ENCODE peak calls at places on chromosomes 5 and 9, in four cellular contexts. K is mammary epithelial cell, R is IMR-90, A is PC-9. W is an unnamed sample.

GRCh38 chr5:90547072-90547536 is 11.5 kb upstream of the ADGRV1 start:
- DNase-seq in K (no peak), R (no peak), A (no peak), W (no peak)

GRCh38 chr5:95390812-95391492 is at the start of gene FAM81B:
- DNase-seq in K (no peak), R (peak; percentile 5), A (no peak), W (no peak)

GRCh38 chr9:133027134-133027533 is 3.7 kb upstream of the GTF3C5 start:
- DNase-seq in K (no peak), R (no peak), A (no peak), W (no peak)

GRCh38 chr9:108761530-108762347 is 94.0 kb downstream of the ACTL7B start:
- DNase-seq in K (peak; percentile 31), R (peak; percentile 51), A (peak; percentile 56), W (peak; percentile 66)

GRCh38 chr9:36134761-36135505 is 1.6 kb upstream of the GLIPR2 start:
- DNase-seq in K (no peak), R (no peak), A (no peak), W (no peak)

GRCh38 chr9:137011907-137012675 is 15.7 kb upstream of the CLIC3 start:
- DNase-seq in K (no peak), R (no peak), A (no peak), W (no peak)

GRCh38 chr9:120711841-120712538 is 2.3 kb downstream of the MEGF9 start:
- DNase-seq in K (peak; percentile 46), R (no peak), A (no peak), W (no peak)

GRCh38 chr9:21761309-21761901 is 41.0 kb upstream of the MTAP start:
- DNase-seq in K (no peak), R (no peak), A (no peak), W (peak; percentile 6)

GRCh38 chr5:60722416-60722815 is 22.4 kb upstream of the DEPDC1B start:
- DNase-seq in K (no peak), R (no peak), A (no peak), W (no peak)

GRCh38 chr5:60718186-60718892 is 18.4 kb upstream of the DEPDC1B start:
- DNase-seq in K (peak; percentile 76), R (no peak), A (no peak), W (no peak)

GRCh38 chr5:60724126-60724525 is 24.2 kb upstream of the DEPDC1B start:
- DNase-seq in K (no peak), R (no peak), A (no peak), W (no peak)

GRCh38 chr5:60719329-60719728 is 19.4 kb upstream of the DEPDC1B start:
- DNase-seq in K (no peak), R (no peak), A (no peak), W (no peak)
- TF ChIP-seq CTCF in K (no peak), R (no peak), A (no peak), W (no peak)

GRCh38 chr5:78899922-78900362 is 85.2 kb downstream of the ARSB start:
- DNase-seq in K (peak; percentile 44), R (peak; percentile 67), A (peak; percentile 15), W (peak; percentile 40)
- TF ChIP-seq CTCF in K (peak; percentile 79), R (peak; percentile 85), A (peak; percentile 83), W (peak; percentile 46)

GRCh38 chr5:1121101-1121500 is 9.2 kb upstream of the SLC12A7 start:
- DNase-seq in K (no peak), R (no peak), A (no peak), W (no peak)
- TF ChIP-seq CTCF in K (no peak), R (no peak), A (no peak), W (no peak)

DNA sequence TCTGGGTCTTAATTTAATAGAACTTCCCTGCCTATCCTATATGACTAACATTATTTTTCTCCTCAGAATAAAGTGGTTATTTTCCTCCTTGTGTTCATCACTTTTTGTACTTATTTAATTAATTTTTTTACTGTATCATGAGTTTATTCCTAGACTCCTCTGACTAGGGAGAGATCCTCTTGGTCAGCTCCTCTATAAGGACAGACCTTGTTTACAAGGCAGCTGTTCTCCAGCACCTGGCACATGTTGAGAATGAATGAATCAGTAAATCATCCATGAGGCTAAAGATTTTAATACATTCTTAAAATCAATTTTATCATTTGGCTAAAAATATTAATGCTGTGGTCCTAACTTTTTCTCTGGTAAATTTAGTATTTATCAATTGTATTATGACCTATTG is 139.8 kb downstream of the NUDT12 start:
- DNase-seq in K (no peak), R (no peak), A (no peak), W (no peak)
- TF ChIP-seq CTCF in K (no peak), R (no peak), A (no peak), W (no peak)

GRCh38 chr5:157518963-157519362 is 56.6 kb downstream of the ADAM19 start:
- DNase-seq in K (no peak), R (no peak), A (no peak), W (peak; percentile 63)

GRCh38 chr5:157523976-157524375 is 51.6 kb downstream of the ADAM19 start:
- DNase-seq in K (no peak), R (no peak), A (no peak), W (no peak)

GRCh38 chr5:157519579-157520253 is 55.9 kb downstream of the ADAM19 start:
- DNase-seq in K (no peak), R (no peak), A (no peak), W (peak; percentile 77)

GRCh38 chr5:157521704-157522029 is 53.9 kb downstream of the ADAM19 start:
- DNase-seq in K (no peak), R (no peak), A (no peak), W (no peak)

GRCh38 chr5:157520911-157521703 is 54.5 kb downstream of the ADAM19 start:
- DNase-seq in K (no peak), R (peak; percentile 76), A (no peak), W (no peak)
- TF ChIP-seq CTCF in K (no peak), R (no peak), A (no peak), W (no peak)

GRCh38 chr5:132490484-132491367 is at the start of gene IRF1:
- DNase-seq in K (peak; percentile 98), R (peak; percentile 94), A (peak; percentile 98), W (peak; percentile 98)

GRCh38 chr5:132488590-132488989 is 2.0 kb downstream of the IRF1 start:
- DNase-seq in K (no peak), R (no peak), A (no peak), W (no peak)

GRCh38 chr5:132489051-132489770 is 1.4 kb downstream of the IRF1 start:
- DNase-seq in K (no peak), R (no peak), A (no peak), W (no peak)

GRCh38 chr5:132491368-132492364 is 1.1 kb upstream of the IRF1 start:
- DNase-seq in K (no peak), R (no peak), A (no peak), W (peak; percentile 53)

DNA sequence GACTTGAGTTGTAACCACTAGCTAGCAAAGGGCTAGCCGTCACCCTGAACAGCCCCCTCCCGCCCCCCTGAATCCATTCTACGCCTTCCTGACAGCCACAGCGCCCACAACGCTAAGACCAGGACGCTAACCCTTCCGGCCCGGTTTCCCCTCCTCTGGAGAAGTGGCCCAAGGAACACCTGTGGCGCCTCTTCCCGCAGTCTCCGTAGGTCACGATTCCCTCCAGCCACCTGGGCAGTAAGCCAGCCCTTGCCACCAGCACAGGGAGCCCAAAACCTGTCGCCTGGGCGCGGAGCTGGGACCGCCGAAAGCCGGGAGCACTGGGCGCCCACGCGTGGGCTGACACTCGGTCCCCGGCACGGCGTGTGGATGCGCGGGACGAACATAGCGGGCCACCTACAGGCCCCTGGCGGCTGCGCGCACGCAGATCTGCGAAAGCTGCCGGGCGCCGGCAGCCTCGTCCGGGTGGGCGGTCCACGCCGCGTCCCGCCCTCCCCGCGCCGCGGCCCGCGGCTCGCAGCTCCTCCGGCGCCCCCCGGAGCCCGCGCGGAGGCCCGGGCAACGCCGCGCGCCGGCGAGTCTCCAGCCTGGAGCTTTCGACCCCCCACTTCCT is 596 bp downstream of the IRF1 start:
- DNase-seq in K (no peak), R (peak; percentile 43), A (no peak), W (peak; percentile 74)
- TF ChIP-seq CTCF in K (peak; percentile 32), R (peak; percentile 34), A (no peak), W (peak; percentile 27)